ENCODE peak calls at places on chromosome 9, in ten cellular contexts. One of them, this sample, is unnamed.

GRCh38 chr9:90942555-90942954 is 140.9 kb downstream of the SYK start:
- DNase-seq in cardiac septum: no peak
- DNase-seq in progenitor cell of endocrine pancreas: no peak
- DNase-seq in T-helper 2 cell: no peak
- DNase-seq in upper lobe of left lung: peak; percentile 20
- DNase-seq in nephron progenitor cell: no peak
- DNase-seq in stimulated activated CD4-positive, alpha-beta T cell treated with anti-CD3 and anti-CD28 coated beads, Interleukin-4, amount 100 ng/mL, for 1 hour: no peak
- DNase-seq in KBM-7: no peak
- DNase-seq in fibroblast of lung: peak; percentile 30
- DNase-seq in HuH-7: no peak
- DNase-seq in this sample: no peak

GRCh38 chr9:100413839-100414420 is 13.0 kb upstream of the MSANTD3 start:
- DNase-seq in HuH-7: no peak
- DNase-seq in T-helper 2 cell: no peak
- DNase-seq in cardiac septum: no peak
- DNase-seq in stimulated activated CD4-positive, alpha-beta T cell treated with anti-CD3 and anti-CD28 coated beads, Interleukin-4, amount 100 ng/mL, for 1 hour: no peak
- DNase-seq in fibroblast of lung: no peak
- DNase-seq in KBM-7: no peak
- DNase-seq in progenitor cell of endocrine pancreas: no peak
- DNase-seq in upper lobe of left lung: no peak
- DNase-seq in nephron progenitor cell: no peak
- DNase-seq in this sample: no peak

GRCh38 chr9:34701023-34701768 is 8.7 kb downstream of the CCL21 start:
- DNase-seq in HuH-7: peak; percentile 70
- DNase-seq in cardiac septum: peak; percentile 84
- DNase-seq in fibroblast of lung: peak; percentile 48
- DNase-seq in nephron progenitor cell: peak; percentile 91
- DNase-seq in KBM-7: peak; percentile 84
- DNase-seq in stimulated activated CD4-positive, alpha-beta T cell treated with anti-CD3 and anti-CD28 coated beads, Interleukin-4, amount 100 ng/mL, for 1 hour: peak; percentile 79
- DNase-seq in T-helper 2 cell: peak; percentile 73
- DNase-seq in progenitor cell of endocrine pancreas: peak; percentile 83
- DNase-seq in upper lobe of left lung: peak; percentile 93
- DNase-seq in this sample: no peak

GRCh38 chr9:84667571-84668203 is 1.8 kb upstream of the NTRK2 start:
- DNase-seq in stimulated activated CD4-positive, alpha-beta T cell treated with anti-CD3 and anti-CD28 coated beads, Interleukin-4, amount 100 ng/mL, for 1 hour: no peak
- DNase-seq in upper lobe of left lung: no peak
- DNase-seq in HuH-7: peak; percentile 20
- DNase-seq in T-helper 2 cell: peak; percentile 42
- DNase-seq in KBM-7: no peak
- DNase-seq in cardiac septum: no peak
- DNase-seq in fibroblast of lung: peak; percentile 26
- DNase-seq in progenitor cell of endocrine pancreas: no peak
- DNase-seq in nephron progenitor cell: peak; percentile 34
- DNase-seq in this sample: no peak

GRCh38 chr9:114002986-114003740 is 74.9 kb downstream of the AMBP start:
- DNase-seq in upper lobe of left lung: no peak
- DNase-seq in KBM-7: no peak
- DNase-seq in progenitor cell of endocrine pancreas: no peak
- DNase-seq in T-helper 2 cell: no peak
- DNase-seq in fibroblast of lung: no peak
- DNase-seq in cardiac septum: peak; percentile 31
- DNase-seq in nephron progenitor cell: no peak
- DNase-seq in stimulated activated CD4-positive, alpha-beta T cell treated with anti-CD3 and anti-CD28 coated beads, Interleukin-4, amount 100 ng/mL, for 1 hour: no peak
- DNase-seq in HuH-7: no peak
- DNase-seq in this sample: no peak

GRCh38 chr9:115672477-115673316 is 480.9 kb upstream of the PAPPA start:
- DNase-seq in nephron progenitor cell: peak; percentile 3
- DNase-seq in HuH-7: no peak
- DNase-seq in upper lobe of left lung: no peak
- DNase-seq in progenitor cell of endocrine pancreas: no peak
- DNase-seq in KBM-7: no peak
- DNase-seq in cardiac septum: no peak
- DNase-seq in T-helper 2 cell: no peak
- DNase-seq in stimulated activated CD4-positive, alpha-beta T cell treated with anti-CD3 and anti-CD28 coated beads, Interleukin-4, amount 100 ng/mL, for 1 hour: no peak
- DNase-seq in fibroblast of lung: peak; percentile 97
- DNase-seq in this sample: peak; percentile 93

GRCh38 chr9:115715656-115716055 is 437.9 kb upstream of the PAPPA start:
- DNase-seq in KBM-7: no peak
- DNase-seq in upper lobe of left lung: no peak
- DNase-seq in fibroblast of lung: no peak
- DNase-seq in HuH-7: no peak
- DNase-seq in progenitor cell of endocrine pancreas: no peak
- DNase-seq in stimulated activated CD4-positive, alpha-beta T cell treated with anti-CD3 and anti-CD28 coated beads, Interleukin-4, amount 100 ng/mL, for 1 hour: no peak
- DNase-seq in T-helper 2 cell: no peak
- DNase-seq in nephron progenitor cell: no peak
- DNase-seq in cardiac septum: no peak
- DNase-seq in this sample: no peak

GRCh38 chr9:83011611-83012010 is 51.3 kb downstream of the RASEF start:
- DNase-seq in cardiac septum: no peak
- DNase-seq in T-helper 2 cell: no peak
- DNase-seq in progenitor cell of endocrine pancreas: no peak
- DNase-seq in nephron progenitor cell: no peak
- DNase-seq in stimulated activated CD4-positive, alpha-beta T cell treated with anti-CD3 and anti-CD28 coated beads, Interleukin-4, amount 100 ng/mL, for 1 hour: no peak
- DNase-seq in fibroblast of lung: no peak
- DNase-seq in KBM-7: no peak
- DNase-seq in upper lobe of left lung: no peak
- DNase-seq in HuH-7: no peak
- DNase-seq in this sample: no peak

GRCh38 chr9:33130501-33130900 is 36.6 kb downstream of the B4GALT1 start:
- DNase-seq in T-helper 2 cell: peak; percentile 62
- DNase-seq in fibroblast of lung: peak; percentile 62
- DNase-seq in HuH-7: no peak
- DNase-seq in stimulated activated CD4-positive, alpha-beta T cell treated with anti-CD3 and anti-CD28 coated beads, Interleukin-4, amount 100 ng/mL, for 1 hour: no peak
- DNase-seq in KBM-7: no peak
- DNase-seq in progenitor cell of endocrine pancreas: no peak
- DNase-seq in cardiac septum: no peak
- DNase-seq in upper lobe of left lung: no peak
- DNase-seq in nephron progenitor cell: no peak
- DNase-seq in this sample: no peak

GRCh38 chr9:128575921-128576320 is 23.5 kb downstream of the SPTAN1 start:
- DNase-seq in progenitor cell of endocrine pancreas: no peak
- DNase-seq in cardiac septum: no peak
- DNase-seq in upper lobe of left lung: no peak
- DNase-seq in nephron progenitor cell: no peak
- DNase-seq in fibroblast of lung: no peak
- DNase-seq in KBM-7: no peak
- DNase-seq in T-helper 2 cell: no peak
- DNase-seq in stimulated activated CD4-positive, alpha-beta T cell treated with anti-CD3 and anti-CD28 coated beads, Interleukin-4, amount 100 ng/mL, for 1 hour: no peak
- DNase-seq in HuH-7: no peak
- DNase-seq in this sample: no peak

GRCh38 chr9:121463026-121463827 is 36.4 kb downstream of the GGTA1 start:
- DNase-seq in stimulated activated CD4-positive, alpha-beta T cell treated with anti-CD3 and anti-CD28 coated beads, Interleukin-4, amount 100 ng/mL, for 1 hour: peak; percentile 13
- DNase-seq in KBM-7: peak; percentile 61
- DNase-seq in nephron progenitor cell: peak; percentile 73
- DNase-seq in cardiac septum: peak; percentile 84
- DNase-seq in fibroblast of lung: no peak
- DNase-seq in progenitor cell of endocrine pancreas: peak; percentile 16
- DNase-seq in HuH-7: peak; percentile 58
- DNase-seq in T-helper 2 cell: peak; percentile 7
- DNase-seq in upper lobe of left lung: no peak
- DNase-seq in this sample: no peak

GRCh38 chr9:76893395-76893932 is 12.4 kb downstream of the PRUNE2 start:
- DNase-seq in stimulated activated CD4-positive, alpha-beta T cell treated with anti-CD3 and anti-CD28 coated beads, Interleukin-4, amount 100 ng/mL, for 1 hour: no peak
- DNase-seq in upper lobe of left lung: no peak
- DNase-seq in fibroblast of lung: no peak
- DNase-seq in progenitor cell of endocrine pancreas: no peak
- DNase-seq in HuH-7: no peak
- DNase-seq in KBM-7: no peak
- DNase-seq in nephron progenitor cell: no peak
- DNase-seq in T-helper 2 cell: no peak
- DNase-seq in cardiac septum: no peak
- DNase-seq in this sample: no peak

This sample was measured in SW 1271.